ENCODE peak calls at places on chromosomes 2 and 18, in ten cellular contexts. Z is AML-193; G is stimulated activated CD4-positive, alpha-beta T cell treated with anti-CD3 and anti-CD28 coated beads, Interleukin-12 subunit alpha, Interleukin-12 subunit beta, amount 100 ng/mL, for 48 hours; C is NCI-H1092 treated with DMSO at 0.1 percent for 48 hours; J is sciatic nerve; A is neural crest cell; I is HL-60; Q is lower leg skin; P is activated naive CD4-positive, alpha-beta T cell; X is activated CD8-positive, alpha-beta memory T cell treated with anti-CD3 and anti-CD28 coated beads, Interleukin-2, amount 50 U/mL, for 48 hours. T is an unnamed sample.
A peak's percentile ranks its signal among the peaks of the same experiment; 100 is the strongest.

GRCh38 chr2:75465317-75465998 is 95.3 kb downstream of the EVA1A start:
- DNase-seq in Z (no peak), G (no peak), C (peak; percentile 27), J (no peak), A (no peak), I (no peak), Q (no peak), P (no peak), X (no peak), T (no peak)

GRCh38 chr2:54504866-54505265 is 48.7 kb downstream of the SPTBN1 start:
- DNase-seq in Z (no peak), G (no peak), C (no peak), J (no peak), A (no peak), I (no peak), Q (no peak), P (no peak), X (no peak), T (no peak)

GRCh38 chr2:183010112-183010511 is 28.1 kb downstream of the NCKAP1 start:
- DNase-seq in Z (no peak), G (no peak), C (no peak), J (no peak), A (no peak), I (no peak), Q (no peak), P (no peak), X (no peak), T (no peak)

GRCh38 chr2:73063909-73064875 is 7.3 kb downstream of the SFXN5 start:
- DNase-seq in Z (no peak), G (no peak), C (no peak), J (peak; percentile 32), A (no peak), I (no peak), Q (no peak), P (no peak), X (no peak), T (no peak)

GRCh38 chr18:41721103-41721502 is 233.9 kb upstream of the PIK3C3 start:
- DNase-seq in Z (no peak), G (no peak), C (no peak), J (no peak), A (no peak), I (no peak), Q (no peak), P (no peak), X (no peak), T (no peak)

GRCh38 chr2:237256845-237257244 is 157.1 kb downstream of the COL6A3 start:
- DNase-seq in Z (no peak), G (no peak), C (no peak), J (no peak), A (no peak), I (no peak), Q (peak; percentile 65), P (no peak), X (no peak), T (no peak)

GRCh38 chr18:2515408-2515807 is 55.9 kb downstream of the METTL4 start:
- DNase-seq in Z (no peak), G (no peak), C (no peak), J (no peak), A (no peak), I (no peak), Q (no peak), P (no peak), X (no peak), T (no peak)

GRCh38 chr2:163527381-163527780 is 208.4 kb downstream of the FIGN start:
- DNase-seq in Z (no peak), G (no peak), C (no peak), J (no peak), A (no peak), I (no peak), Q (no peak), P (no peak), X (no peak), T (no peak)

GRCh38 chr2:23579674-23580073 is 194.7 kb downstream of the KLHL29 start:
- DNase-seq in Z (no peak), G (no peak), C (no peak), J (no peak), A (no peak), I (no peak), Q (no peak), P (no peak), X (no peak), T (no peak)

GRCh38 chr2:196131949-196132925 is 39.1 kb downstream of the STK17B start:
- DNase-seq in Z (no peak), G (no peak), C (no peak), J (no peak), A (no peak), I (no peak), Q (no peak), P (peak; percentile 12), X (peak; percentile 77), T (no peak)

GRCh38 chr2:121254748-121255147 is 30.3 kb downstream of the TFCP2L1 start:
- DNase-seq in Z (no peak), G (no peak), C (peak; percentile 64), J (peak; percentile 19), A (no peak), I (no peak), Q (no peak), P (no peak), X (no peak), T (no peak)

GRCh38 chr2:63041592-63041991 is 9.0 kb upstream of the OTX1 start:
- DNase-seq in Z (no peak), G (no peak), C (no peak), J (no peak), A (no peak), I (no peak), Q (no peak), P (no peak), X (no peak), T (no peak)

T was measured in CD14-positive monocyte.